ENCODE peak calls at places on chromosomes 6 and 20, in ten cellular contexts. R is endothelial cell; E is PC-3; C is CD8-positive, alpha-beta T cell; B is activated naive CD4-positive, alpha-beta T cell treated with anti-CD3 and anti-CD28 coated beads, Interleukin-2, amount 10 ng/mL, durations not matched to agents 7 days and 5 days; F is fibroblast of mammary gland; G is choroid plexus epithelial cell; N is activated CD4-positive, alpha-beta T cell treated with anti-CD3 and anti-CD28 coated beads, Interleukin-2, amount 10 ng/mL, durations not matched to agents 7 days and 5 days; J is HEK293T; Z is globus pallidus. O is an unnamed sample.

GRCh38 chr6:169271158-169271936 is 17.7 kb upstream of the THBS2 start:
- DNase-seq in J (no peak), F (no peak), E (no peak), G (no peak), Z (no peak), B (no peak), R (no peak), C (no peak), N (no peak), O (no peak)

GRCh38 chr6:55578537-55579363 is at the start of gene HMGCLL1:
- DNase-seq in G (peak; percentile 11), F (no peak), Z (peak; percentile 28), C (no peak), J (peak; percentile 82), E (peak; percentile 17), N (no peak), B (no peak), R (peak; percentile 63), O (peak; percentile 86)

GRCh38 chr6:10610289-10610688 is 84.1 kb downstream of the C6orf52 start:
- DNase-seq in G (peak; percentile 16), R (no peak), C (no peak), E (no peak), F (peak; percentile 2), J (no peak), N (no peak), Z (no peak), B (no peak), O (no peak)

GRCh38 chr6:50984135-50984534 is 165.5 kb downstream of the TFAP2B start:
- DNase-seq in B (no peak), F (no peak), Z (no peak), G (no peak), J (no peak), E (no peak), N (no peak), R (no peak), C (no peak), O (no peak)

GRCh38 chr6:131761061-131761761 is 46.6 kb upstream of the ENPP1 start:
- DNase-seq in R (no peak), G (peak; percentile 14), N (no peak), F (peak; percentile 87), J (no peak), B (no peak), E (peak; percentile 67), Z (no peak), C (no peak), O (no peak)

GRCh38 chr6:33213166-33213988 is 5.1 kb downstream of the RING1 start:
- DNase-seq in J (no peak), N (no peak), C (no peak), B (no peak), Z (no peak), G (no peak), E (no peak), F (no peak), R (no peak), O (peak; percentile 57)

GRCh38 chr20:33305591-33306057 is 22.6 kb downstream of the BPIFB1 start:
- DNase-seq in E (no peak), R (no peak), J (no peak), B (no peak), F (peak; percentile 30), C (no peak), Z (no peak), G (peak; percentile 8), N (no peak), O (no peak)

GRCh38 chr20:1160991-1161390 is 23.8 kb downstream of the TMEM74B start:
- DNase-seq in Z (no peak), N (no peak), C (no peak), G (no peak), B (no peak), F (no peak), R (no peak), J (no peak), E (no peak), O (no peak)

GRCh38 chr6:21392177-21392576 is 201.4 kb upstream of the SOX4 start:
- DNase-seq in Z (no peak), B (no peak), E (no peak), G (no peak), J (no peak), R (no peak), N (no peak), F (no peak), C (no peak), O (no peak)

GRCh38 chr20:37801921-37802320 is 101.0 kb upstream of the VSTM2L start:
- DNase-seq in E (peak; percentile 31), R (no peak), G (no peak), N (no peak), B (no peak), Z (no peak), C (no peak), J (no peak), F (no peak), O (no peak)

GRCh38 chr6:157912326-157912725 is 69.3 kb upstream of the SYNJ2 start:
- DNase-seq in Z (peak; percentile 90), R (no peak), J (no peak), B (no peak), E (no peak), C (no peak), N (no peak), F (peak; percentile 86), G (peak; percentile 96), O (no peak)

GRCh38 chr20:22437354-22437753 is 147.0 kb downstream of the FOXA2 start:
- DNase-seq in J (no peak), G (no peak), N (no peak), B (no peak), R (no peak), E (peak; percentile 11), F (no peak), C (no peak), Z (no peak), O (no peak)

GRCh38 chr20:36469973-36470372 is 71.3 kb upstream of the MYL9 start:
- DNase-seq in E (no peak), F (no peak), N (no peak), R (no peak), G (no peak), C (no peak), J (no peak), B (no peak), Z (no peak), O (peak; percentile 81)

GRCh38 chr20:51610761-51611624 is 68.5 kb upstream of the NFATC2 start:
- DNase-seq in C (no peak), R (no peak), B (no peak), F (no peak), Z (no peak), G (no peak), J (no peak), E (no peak), N (no peak), O (no peak)

GRCh38 chr6:72035483-72035882 is 149.1 kb downstream of the RIMS1 start:
- DNase-seq in C (no peak), G (no peak), Z (no peak), F (no peak), N (no peak), R (no peak), B (no peak), J (no peak), E (no peak), O (peak; percentile 60)

GRCh38 chr20:46371656-46372055 is 34.8 kb downstream of the ELMO2 start:
- DNase-seq in E (no peak), B (no peak), N (no peak), Z (no peak), F (peak; percentile 92), G (peak; percentile 25), C (no peak), R (no peak), J (no peak), O (no peak)

GRCh38 chr6:170287371-170287876 is 3.5 kb downstream of the DLL1 start:
- DNase-seq in C (no peak), B (no peak), E (no peak), R (no peak), N (no peak), J (no peak), G (no peak), Z (peak; percentile 62), F (no peak), O (peak; percentile 61)

GRCh38 chr6:126015869-126016268 is 29.5 kb downstream of the TRMT11 start:
- DNase-seq in N (no peak), G (peak; percentile 33), J (no peak), Z (no peak), C (no peak), F (peak; percentile 71), B (no peak), R (no peak), E (peak; percentile 32), O (no peak)

GRCh38 chr20:7411075-7411474 is 529.2 kb downstream of the HAO1 start:
- DNase-seq in C (no peak), J (no peak), Z (no peak), G (no peak), N (no peak), E (peak; percentile 3), F (no peak), B (no peak), R (peak; percentile 3), O (no peak)

GRCh38 chr6:119147101-119148053 is 68.9 kb upstream of the FAM184A start:
- DNase-seq in J (no peak), C (peak; percentile 25), Z (no peak), B (peak; percentile 35), G (peak; percentile 97), N (peak; percentile 35), R (no peak), F (peak; percentile 100), E (peak; percentile 95), O (peak; percentile 75)

GRCh38 chr20:49405062-49405683 is 77.3 kb downstream of the KCNB1 start:
- DNase-seq in B (no peak), E (no peak), N (no peak), Z (no peak), C (no peak), F (no peak), J (no peak), R (no peak), G (no peak), O (no peak)

GRCh38 chr6:43477235-43478007 is at the start of gene TJAP1:
- DNase-seq in J (peak; percentile 97), G (peak; percentile 82), F (peak; percentile 68), Z (peak; percentile 87), E (peak; percentile 89), N (peak; percentile 96), B (peak; percentile 98), R (peak; percentile 96), C (peak; percentile 98), O (peak; percentile 93)

GRCh38 chr6:37483917-37484785 is 15.5 kb downstream of the CCDC167 start:
- DNase-seq in E (peak; percentile 56), J (peak; percentile 79), G (peak; percentile 53), B (peak; percentile 81), F (peak; percentile 38), R (peak; percentile 78), C (peak; percentile 77), N (peak; percentile 73), Z (no peak), O (peak; percentile 56)

O was measured in DMS53.